ENCODE peak calls at places on chromosomes 4 and X, in four cellular contexts. One of them, this sample, is unnamed.

GRCh38 chr4:153222162-153222789 is 18.0 kb downstream of the TRIM2 start:
- DNase-seq in dorsolateral prefrontal cortex: peak
- DNase-seq in AG04449: peak
- DNase-seq in GM06990: peak
- DNase-seq in this sample: peak

GRCh38 chrX:33906971-33907370 is 225.1 kb downstream of the FAM47A start:
- DNase-seq in dorsolateral prefrontal cortex: no peak
- DNase-seq in AG04449: no peak
- DNase-seq in GM06990: no peak
- DNase-seq in this sample: no peak

GRCh38 chr4:173272987-173273386 is 61.2 kb downstream of the HMGB2 start:
- DNase-seq in dorsolateral prefrontal cortex: no peak
- DNase-seq in AG04449: peak
- DNase-seq in GM06990: no peak
- DNase-seq in this sample: no peak

GRCh38 chrX:100704581-100705203 is 27.2 kb downstream of the SYTL4 start:
- DNase-seq in dorsolateral prefrontal cortex: no peak
- DNase-seq in AG04449: no peak
- DNase-seq in GM06990: no peak
- DNase-seq in this sample: no peak

GRCh38 chr4:144403903-144404302 is 242.1 kb upstream of the HHIP start:
- DNase-seq in dorsolateral prefrontal cortex: no peak
- DNase-seq in AG04449: no peak
- DNase-seq in GM06990: no peak
- DNase-seq in this sample: no peak

GRCh38 chr4:152289963-152290362 is 245.9 kb downstream of the FBXW7 start:
- DNase-seq in dorsolateral prefrontal cortex: no peak
- DNase-seq in AG04449: no peak
- DNase-seq in GM06990: no peak
- DNase-seq in this sample: no peak

GRCh38 chr4:155889036-155889793 is 14.3 kb upstream of the TDO2 start:
- DNase-seq in dorsolateral prefrontal cortex: no peak
- DNase-seq in AG04449: peak
- DNase-seq in GM06990: no peak
- DNase-seq in this sample: no peak

GRCh38 chrX:13647709-13648212 is 5.2 kb upstream of the TCEANC start:
- DNase-seq in dorsolateral prefrontal cortex: no peak
- DNase-seq in AG04449: no peak
- DNase-seq in GM06990: no peak
- DNase-seq in this sample: peak

GRCh38 chr4:114311745-114312144 is 286.9 kb upstream of the UGT8 start:
- DNase-seq in dorsolateral prefrontal cortex: no peak
- DNase-seq in AG04449: no peak
- DNase-seq in GM06990: no peak
- DNase-seq in this sample: no peak

GRCh38 chrX:116930311-116930710 is 467.5 kb upstream of the CT83 start:
- DNase-seq in dorsolateral prefrontal cortex: no peak
- DNase-seq in AG04449: no peak
- DNase-seq in GM06990: no peak
- DNase-seq in this sample: no peak

GRCh38 chr4:138938371-138938699 is 77.2 kb upstream of the NOCT start:
- DNase-seq in dorsolateral prefrontal cortex: no peak
- DNase-seq in AG04449: no peak
- DNase-seq in GM06990: no peak
- DNase-seq in this sample: no peak

GRCh38 chrX:150060406-150060805 is 122.1 kb upstream of the EOLA2 start:
- DNase-seq in dorsolateral prefrontal cortex: no peak
- DNase-seq in AG04449: no peak
- DNase-seq in GM06990: no peak
- DNase-seq in this sample: no peak

GRCh38 chr4:187027231-187027760 is 303.6 kb upstream of the FAT1 start:
- DNase-seq in dorsolateral prefrontal cortex: no peak
- DNase-seq in AG04449: no peak
- DNase-seq in GM06990: no peak
- DNase-seq in this sample: no peak

GRCh38 chr4:8707045-8707781 is 114.6 kb downstream of the CPZ start:
- DNase-seq in dorsolateral prefrontal cortex: no peak
- DNase-seq in AG04449: no peak
- DNase-seq in GM06990: no peak
- DNase-seq in this sample: no peak

GRCh38 chr4:30717208-30718020 is 2.8 kb upstream of the PCDH7 start:
- DNase-seq in dorsolateral prefrontal cortex: peak
- DNase-seq in AG04449: no peak
- DNase-seq in GM06990: peak
- DNase-seq in this sample: no peak

GRCh38 chr4:69689530-69690111 is 36.6 kb upstream of the UGT2A1 start:
- DNase-seq in dorsolateral prefrontal cortex: no peak
- DNase-seq in AG04449: no peak
- DNase-seq in GM06990: peak
- DNase-seq in this sample: no peak

GRCh38 chr4:11801466-11802446 is 373.1 kb upstream of the HS3ST1 start:
- DNase-seq in dorsolateral prefrontal cortex: no peak
- DNase-seq in AG04449: no peak
- DNase-seq in GM06990: no peak
- DNase-seq in this sample: no peak

GRCh38 chrX:49282647-49283011 is 13.0 kb downstream of the PPP1R3F start:
- DNase-seq in dorsolateral prefrontal cortex: no peak
- DNase-seq in AG04449: no peak
- DNase-seq in GM06990: no peak
- DNase-seq in this sample: no peak
- TF ChIP-seq CTCF in dorsolateral prefrontal cortex: peak
- TF ChIP-seq CTCF in AG04449: no peak
- TF ChIP-seq CTCF in GM06990: no peak
- TF ChIP-seq CTCF in this sample: no peak

GRCh38 chr4:162457071-162457865 is 293.5 kb upstream of the FSTL5 start:
- DNase-seq in dorsolateral prefrontal cortex: no peak
- DNase-seq in AG04449: no peak
- DNase-seq in GM06990: no peak
- DNase-seq in this sample: no peak

GRCh38 chr4:162456106-162456505 is 292.3 kb upstream of the FSTL5 start:
- DNase-seq in dorsolateral prefrontal cortex: no peak
- DNase-seq in AG04449: no peak
- DNase-seq in GM06990: no peak
- DNase-seq in this sample: no peak

GRCh38 chr4:162458051-162458450 is 294.3 kb upstream of the FSTL5 start:
- DNase-seq in dorsolateral prefrontal cortex: no peak
- DNase-seq in AG04449: no peak
- DNase-seq in GM06990: no peak
- DNase-seq in this sample: no peak

DNA sequence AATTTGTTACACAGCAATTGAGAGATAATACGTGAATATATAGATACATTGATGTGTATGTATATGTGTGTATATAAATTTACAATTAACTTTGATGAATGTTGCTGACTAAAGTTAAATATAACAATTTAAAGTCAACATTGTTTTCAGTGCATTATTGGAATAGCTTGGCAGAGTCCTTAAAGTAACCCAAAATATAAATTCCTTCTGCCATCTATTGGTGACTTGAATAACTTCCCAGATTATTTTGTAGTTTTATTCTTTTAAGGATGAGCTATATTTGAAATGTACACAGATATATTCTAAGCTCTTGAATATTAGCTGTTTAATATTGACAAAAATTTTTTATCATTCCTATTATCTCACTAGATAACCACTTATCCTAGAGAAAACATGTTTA is 298.2 kb upstream of the FSTL5 start:
- DNase-seq in dorsolateral prefrontal cortex: no peak
- DNase-seq in AG04449: no peak
- DNase-seq in GM06990: no peak
- DNase-seq in this sample: no peak
- TF ChIP-seq CTCF in dorsolateral prefrontal cortex: peak
- TF ChIP-seq CTCF in AG04449: no peak
- TF ChIP-seq CTCF in GM06990: no peak
- TF ChIP-seq CTCF in this sample: no peak

DNA sequence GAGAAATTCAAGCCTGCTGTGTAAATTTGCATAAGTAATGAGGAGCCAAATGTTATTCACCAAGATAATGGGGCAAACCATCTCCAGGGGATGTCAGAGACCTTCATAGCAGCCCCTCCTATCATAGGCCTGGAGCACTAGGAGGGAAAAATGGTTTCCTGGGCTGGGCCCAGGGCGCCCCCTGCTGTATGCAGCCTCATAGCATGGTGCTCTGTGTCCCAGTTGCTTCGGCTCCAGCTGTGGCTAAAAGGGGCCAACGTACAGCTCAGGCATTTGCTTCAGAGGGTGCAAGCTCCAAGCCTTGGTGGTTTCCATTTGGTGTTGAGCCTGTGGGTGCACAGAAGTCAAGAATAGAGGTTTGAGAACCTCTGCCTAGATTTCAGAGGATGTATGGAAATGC is 859.3 kb downstream of the RPA4 start:
- DNase-seq in dorsolateral prefrontal cortex: no peak
- DNase-seq in AG04449: no peak
- DNase-seq in GM06990: no peak
- DNase-seq in this sample: no peak
- TF ChIP-seq CTCF in dorsolateral prefrontal cortex: no peak
- TF ChIP-seq CTCF in AG04449: no peak
- TF ChIP-seq CTCF in GM06990: peak
- TF ChIP-seq CTCF in this sample: no peak

GRCh38 chr4:17450431-17450830 is 61.5 kb downstream of the QDPR start:
- DNase-seq in dorsolateral prefrontal cortex: no peak
- DNase-seq in AG04449: no peak
- DNase-seq in GM06990: no peak
- DNase-seq in this sample: no peak
- TF ChIP-seq CTCF in dorsolateral prefrontal cortex: no peak
- TF ChIP-seq CTCF in AG04449: no peak
- TF ChIP-seq CTCF in GM06990: no peak
- TF ChIP-seq CTCF in this sample: no peak

DNA sequence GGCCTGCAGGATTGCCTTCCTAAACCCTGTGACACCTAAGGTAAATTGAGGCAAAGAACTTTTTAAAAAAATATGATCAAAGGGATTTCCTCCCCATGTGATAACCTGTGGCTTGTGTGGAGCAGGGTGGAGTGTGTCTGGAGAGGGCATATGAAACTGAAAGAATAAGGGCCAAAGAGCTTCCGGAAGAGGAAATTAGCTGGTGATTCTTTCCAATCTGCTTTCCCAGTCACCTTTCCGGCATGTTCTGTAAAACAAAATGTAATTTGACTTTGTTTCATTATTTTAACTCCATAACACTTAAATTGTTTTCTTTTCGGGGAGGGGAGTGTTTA is 620 bp downstream of the XIAP start:
- DNase-seq in dorsolateral prefrontal cortex: no peak
- DNase-seq in AG04449: no peak
- DNase-seq in GM06990: no peak
- DNase-seq in this sample: no peak
- TF ChIP-seq CTCF in dorsolateral prefrontal cortex: no peak
- TF ChIP-seq CTCF in AG04449: no peak
- TF ChIP-seq CTCF in GM06990: no peak
- TF ChIP-seq CTCF in this sample: no peak

GRCh38 chrX:136767104-136767941 is 13.4 kb downstream of the ARHGEF6 start:
- DNase-seq in dorsolateral prefrontal cortex: peak
- DNase-seq in AG04449: no peak
- DNase-seq in GM06990: peak
- DNase-seq in this sample: no peak
- TF ChIP-seq CTCF in dorsolateral prefrontal cortex: no peak
- TF ChIP-seq CTCF in AG04449: peak
- TF ChIP-seq CTCF in GM06990: peak
- TF ChIP-seq CTCF in this sample: no peak

DNA sequence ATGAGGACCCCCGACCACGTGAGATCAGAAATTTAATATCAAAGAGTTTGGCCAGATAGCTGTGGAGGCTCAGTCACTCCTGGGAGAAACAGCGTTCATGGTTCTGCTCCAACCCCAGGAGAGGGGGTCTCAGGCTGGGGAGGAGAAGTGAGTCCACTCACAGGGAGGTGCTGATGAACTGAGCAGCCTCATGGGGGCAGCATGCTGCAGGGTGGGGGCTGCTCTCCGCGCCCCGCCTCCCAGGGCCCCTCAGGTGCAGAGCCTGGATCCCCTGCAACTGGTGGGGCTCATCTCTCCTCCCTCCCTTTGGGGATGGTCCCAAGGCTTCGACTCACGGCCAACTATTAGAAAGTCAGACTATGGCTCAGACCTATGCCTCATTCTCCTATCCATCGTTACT is 26.6 kb upstream of the C4orf50 start:
- DNase-seq in dorsolateral prefrontal cortex: no peak
- DNase-seq in AG04449: no peak
- DNase-seq in GM06990: no peak
- DNase-seq in this sample: no peak
- TF ChIP-seq CTCF in dorsolateral prefrontal cortex: no peak
- TF ChIP-seq CTCF in AG04449: no peak
- TF ChIP-seq CTCF in GM06990: no peak
- TF ChIP-seq CTCF in this sample: no peak

GRCh38 chrX:43526206-43526605 is 129.9 kb upstream of the MAOA start:
- DNase-seq in dorsolateral prefrontal cortex: no peak
- DNase-seq in AG04449: no peak
- DNase-seq in GM06990: no peak
- DNase-seq in this sample: no peak
- TF ChIP-seq CTCF in dorsolateral prefrontal cortex: no peak
- TF ChIP-seq CTCF in AG04449: no peak
- TF ChIP-seq CTCF in GM06990: no peak
- TF ChIP-seq CTCF in this sample: no peak